ENCODE peak calls at places on chromosomes 5 and 9, in ten cellular contexts. P is adrenal gland; G is HCT116; H is stomach; V is AG04450; M is dorsolateral prefrontal cortex; T is thoracic aorta; K is tibial nerve; E is A549; J is CD8-positive, alpha-beta T cell. D is an unnamed sample.

GRCh38 chr9:134994926-134995791 is 77.4 kb upstream of the FCN1 start:
- DNase-seq in E (no peak), J (no peak), P (no peak), G (no peak), K (no peak), T (no peak), V (no peak), M (no peak), H (no peak), D (no peak)

GRCh38 chr5:33423018-33423630 is 17.6 kb upstream of the TARS1 start:
- DNase-seq in T (no peak), K (no peak), H (no peak), P (no peak), J (no peak), G (peak), M (no peak), E (peak), V (no peak), D (no peak)

GRCh38 chr9:121686930-121687541 is 35.6 kb downstream of the DAB2IP start:
- DNase-seq in J (peak), G (peak), T (peak), V (peak), H (peak), M (peak), K (peak), P (peak), E (peak), D (no peak)

GRCh38 chr9:17535176-17535575 is 43.7 kb upstream of the SH3GL2 start:
- DNase-seq in T (no peak), G (no peak), P (no peak), K (no peak), V (no peak), J (no peak), M (no peak), H (no peak), E (no peak), D (no peak)

GRCh38 chr5:105956456-105957177 is 1714.1 kb downstream of the EFNA5 start:
- DNase-seq in H (no peak), E (peak), P (no peak), J (no peak), K (no peak), G (no peak), T (no peak), M (no peak), V (no peak), D (no peak)

GRCh38 chr9:93673271-93673843 is 97.0 kb downstream of the PHF2 start:
- DNase-seq in T (no peak), M (no peak), V (no peak), H (peak), K (no peak), G (no peak), E (no peak), J (no peak), P (peak), D (no peak)

GRCh38 chr5:94440015-94440414 is 178.4 kb downstream of the KIAA0825 start:
- DNase-seq in J (no peak), K (no peak), V (no peak), M (no peak), G (no peak), H (no peak), T (no peak), E (no peak), P (no peak), D (no peak)

GRCh38 chr9:129402341-129402739 is 218.6 kb downstream of the C9orf50 start:
- DNase-seq in V (no peak), P (no peak), T (no peak), E (no peak), M (peak), G (no peak), H (no peak), K (no peak), J (no peak), D (no peak)

GRCh38 chr5:159680095-159680494 is 236.2 kb upstream of the ADRA1B start:
- DNase-seq in K (no peak), H (no peak), T (no peak), V (no peak), P (no peak), E (peak), M (no peak), G (no peak), J (no peak), D (no peak)

GRCh38 chr5:55917402-55918096 is 66.4 kb downstream of the IL31RA start:
- DNase-seq in P (no peak), E (no peak), T (no peak), G (no peak), V (no peak), K (no peak), M (no peak), J (no peak), H (no peak), D (no peak)

GRCh38 chr5:95262933-95263660 is 21.8 kb downstream of the MCTP1 start:
- DNase-seq in J (no peak), P (no peak), E (no peak), M (peak), T (no peak), G (no peak), H (no peak), V (no peak), K (no peak), D (no peak)

GRCh38 chr9:132357764-132358163 is 3.0 kb upstream of the SETX start:
- DNase-seq in T (no peak), H (no peak), J (no peak), E (no peak), G (no peak), P (no peak), M (no peak), V (no peak), K (no peak), D (no peak)

GRCh38 chr5:149141224-149141956 is at the start of gene ABLIM3:
- DNase-seq in P (peak), K (peak), H (peak), G (no peak), V (no peak), J (peak), M (peak), T (no peak), E (peak), D (peak)
- H3K27ac ChIP-seq in P (peak), K (peak), H (peak), G (peak), V (peak), J (no peak), M (peak), T (peak), E (peak), D (peak)

GRCh38 chr9:105259274-105259673 is 14.8 kb downstream of the SLC44A1 start:
- DNase-seq in P (no peak), V (no peak), G (no peak), J (no peak), T (no peak), E (no peak), K (no peak), H (no peak), M (no peak), D (no peak)

GRCh38 chr9:105262497-105262896 is 18.0 kb downstream of the SLC44A1 start:
- DNase-seq in J (no peak), G (no peak), K (no peak), V (no peak), T (no peak), E (no peak), H (no peak), P (no peak), M (no peak), D (no peak)

GRCh38 chr9:105269593-105269992 is 25.1 kb downstream of the SLC44A1 start:
- DNase-seq in K (no peak), M (no peak), H (no peak), P (no peak), J (no peak), G (no peak), V (no peak), T (no peak), E (no peak), D (no peak)

GRCh38 chr9:105259731-105260612 is 15.5 kb downstream of the SLC44A1 start:
- DNase-seq in G (no peak), V (no peak), K (no peak), H (no peak), P (peak), T (no peak), J (no peak), M (no peak), E (no peak), D (no peak)

GRCh38 chr9:105264380-105264779 is 19.9 kb downstream of the SLC44A1 start:
- DNase-seq in J (no peak), M (no peak), H (no peak), K (no peak), P (no peak), G (peak), V (no peak), T (no peak), E (no peak), D (no peak)
- H3K27ac ChIP-seq in J (no peak), M (no peak), H (no peak), K (no peak), P (no peak), G (no peak), V (no peak), T (no peak), E (no peak), D (no peak)

GRCh38 chr9:110103257-110103656 is 104.7 kb downstream of the C9orf152 start:
- DNase-seq in M (no peak), J (no peak), E (no peak), G (no peak), T (no peak), H (no peak), V (no peak), K (no peak), P (no peak), D (no peak)
- H3K27ac ChIP-seq in M (no peak), J (no peak), E (no peak), G (no peak), T (no peak), H (peak), V (no peak), K (no peak), P (no peak), D (no peak)

DNA sequence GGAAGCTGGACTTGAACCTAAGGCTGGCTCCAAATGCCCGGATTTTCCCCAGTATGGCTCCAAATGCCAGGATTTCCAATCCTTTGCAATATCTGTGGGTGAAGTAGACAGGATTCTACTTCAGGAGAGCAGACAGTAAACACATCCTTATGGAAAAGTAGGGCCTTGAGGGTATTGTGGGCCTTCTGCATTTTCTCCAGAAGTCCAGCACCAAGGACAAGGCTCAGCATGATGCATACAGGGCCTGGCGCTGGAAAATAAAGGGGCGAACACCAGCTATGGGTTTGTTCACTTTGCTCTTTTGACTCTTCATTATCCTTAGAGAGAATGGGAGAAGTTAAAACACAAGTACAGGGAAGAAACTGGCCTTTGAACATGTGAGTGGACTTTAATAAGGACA is 347.5 kb downstream of the SEMA5A start:
- DNase-seq in J (no peak), E (no peak), G (no peak), P (no peak), K (no peak), H (no peak), T (no peak), M (no peak), V (no peak), D (no peak)
- H3K27ac ChIP-seq in J (no peak), E (no peak), G (no peak), P (no peak), K (no peak), H (no peak), T (no peak), M (no peak), V (no peak), D (no peak)

GRCh38 chr5:123813251-123813650 is 301.3 kb downstream of the CSNK1G3 start:
- DNase-seq in P (no peak), E (no peak), J (no peak), G (no peak), M (no peak), V (no peak), K (no peak), T (no peak), H (no peak), D (no peak)
- H3K27ac ChIP-seq in P (no peak), E (no peak), J (no peak), G (no peak), M (no peak), V (no peak), K (no peak), T (no peak), H (no peak), D (no peak)

DNA sequence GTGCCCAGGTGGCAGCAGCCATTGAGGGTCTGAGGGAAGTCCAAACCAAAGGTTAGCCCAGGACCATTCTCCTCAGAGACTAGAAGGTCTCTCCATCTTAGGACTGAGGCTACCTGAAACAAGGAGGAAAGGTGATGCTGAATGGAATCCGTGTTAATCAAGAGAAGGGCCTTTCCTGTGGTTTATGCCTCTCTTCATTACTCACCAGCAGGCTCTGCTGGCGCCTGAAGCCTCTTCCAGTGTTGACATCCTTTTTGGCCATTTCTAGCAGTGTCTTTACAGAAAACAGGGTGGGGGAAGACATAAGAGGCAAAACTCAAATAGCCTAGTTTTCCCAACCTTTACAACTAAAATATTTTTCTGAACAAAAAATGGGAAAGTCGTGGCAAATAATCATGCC is 98.1 kb downstream of the ENC1 start:
- DNase-seq in G (no peak), V (no peak), H (no peak), K (no peak), M (no peak), P (no peak), T (no peak), E (peak), J (no peak), D (no peak)
- H3K27ac ChIP-seq in G (peak), V (no peak), H (no peak), K (no peak), M (peak), P (no peak), T (no peak), E (peak), J (no peak), D (no peak)

GRCh38 chr5:126881821-126882220 is 104.9 kb downstream of the LMNB1 start:
- DNase-seq in V (no peak), K (no peak), M (no peak), H (no peak), T (no peak), E (no peak), P (no peak), G (no peak), J (no peak), D (no peak)

GRCh38 chr5:126877569-126877968 is 100.6 kb downstream of the LMNB1 start:
- DNase-seq in E (no peak), K (no peak), P (no peak), J (no peak), M (no peak), G (no peak), H (no peak), V (no peak), T (no peak), D (no peak)

GRCh38 chr5:126878085-126878484 is 101.1 kb downstream of the LMNB1 start:
- DNase-seq in G (no peak), V (no peak), K (no peak), P (no peak), E (no peak), T (no peak), M (no peak), J (no peak), H (no peak), D (no peak)

GRCh38 chr5:126877011-126877410 is 100.1 kb downstream of the LMNB1 start:
- DNase-seq in J (no peak), T (no peak), K (no peak), V (no peak), M (no peak), G (no peak), E (no peak), H (no peak), P (no peak), D (no peak)

DNA sequence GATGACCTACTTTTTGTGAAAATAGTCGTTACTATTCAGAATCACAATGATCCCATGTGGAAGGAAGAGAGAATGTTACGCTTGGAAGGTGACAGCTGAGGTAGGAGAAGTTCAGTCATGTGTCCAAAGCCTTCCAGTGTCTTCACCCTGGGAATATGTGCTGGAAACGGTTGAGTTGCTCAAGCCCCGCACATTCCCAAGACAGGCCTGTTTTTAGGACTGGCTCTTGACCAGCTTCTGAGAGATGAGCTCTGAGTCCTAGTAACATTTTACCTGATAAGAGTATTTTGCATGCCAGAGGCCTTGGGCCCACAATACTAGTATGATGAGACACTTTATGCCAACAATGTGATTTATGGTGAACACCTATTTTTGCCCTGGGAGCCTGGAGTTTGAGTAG is 101.7 kb downstream of the LMNB1 start:
- DNase-seq in G (no peak), K (no peak), E (no peak), H (no peak), T (no peak), P (no peak), J (no peak), V (no peak), M (no peak), D (no peak)
- H3K27ac ChIP-seq in G (no peak), K (no peak), E (no peak), H (no peak), T (no peak), P (peak), J (no peak), V (no peak), M (no peak), D (no peak)

GRCh38 chr5:91219141-91219802 is 163.8 kb downstream of the ARRDC3 start:
- DNase-seq in J (no peak), K (peak), G (no peak), M (no peak), V (peak), T (no peak), H (peak), P (peak), E (peak), D (no peak)
- H3K27ac ChIP-seq in J (no peak), K (no peak), G (no peak), M (no peak), V (no peak), T (no peak), H (no peak), P (peak), E (peak), D (no peak)

DNA sequence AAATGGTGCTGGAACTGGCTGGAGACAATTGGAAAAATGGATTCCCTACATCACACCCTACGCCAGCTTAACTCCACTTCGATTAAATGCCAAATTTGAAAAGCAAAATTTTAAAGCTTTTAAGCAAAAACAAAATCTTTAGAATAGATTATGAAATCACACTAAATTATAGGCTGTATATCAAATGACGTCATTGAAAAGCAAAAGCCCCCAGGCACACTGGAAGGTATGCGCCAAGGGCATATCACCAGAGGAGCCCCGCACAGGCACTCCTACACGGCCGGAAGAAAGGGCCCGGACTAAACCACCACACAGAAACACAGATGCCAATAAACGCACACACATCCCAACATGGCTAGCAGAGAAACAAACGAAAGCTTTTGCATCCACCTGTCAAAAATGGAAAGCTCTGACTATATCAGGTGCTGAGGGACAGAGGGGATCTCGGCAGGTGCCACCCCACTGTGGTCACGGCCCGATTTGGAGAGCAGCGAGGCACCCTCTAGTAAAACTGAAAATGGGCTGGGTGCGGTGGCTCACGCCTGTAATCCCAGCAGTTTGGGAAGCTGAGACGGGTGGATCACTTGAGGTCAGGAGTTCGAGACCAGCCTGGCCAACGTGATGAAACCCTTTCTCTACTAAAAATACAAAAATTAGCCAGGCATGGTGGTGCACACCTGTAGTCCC is 17.0 kb upstream of the MXD3 start:
- DNase-seq in P (no peak), M (no peak), H (no peak), K (no peak), G (no peak), T (no peak), E (no peak), V (no peak), J (no peak), D (no peak)
- H3K27ac ChIP-seq in P (no peak), M (no peak), H (no peak), K (no peak), G (no peak), T (no peak), E (peak), V (no peak), J (no peak), D (no peak)